ENCODE peak calls at places on chromosome 4, in four cellular contexts. One of them, this sample, is unnamed.

GRCh38 chr4:9762823-9763475 is 18.5 kb upstream of the DRD5 start:
- DNase-seq in effector memory CD4-positive, alpha-beta T cell: no peak
- DNase-seq in heart left ventricle: no peak
- DNase-seq in left ventricle myocardium inferior: no peak
- DNase-seq in this sample: peak

GRCh38 chr4:62896721-62897120 is 1512.5 kb downstream of the TECRL start:
- DNase-seq in heart left ventricle: no peak
- DNase-seq in left ventricle myocardium inferior: no peak
- DNase-seq in effector memory CD4-positive, alpha-beta T cell: no peak
- DNase-seq in this sample: no peak

GRCh38 chr4:8688041-8688907 is 95.7 kb downstream of the CPZ start:
- DNase-seq in left ventricle myocardium inferior: no peak
- DNase-seq in heart left ventricle: peak
- DNase-seq in effector memory CD4-positive, alpha-beta T cell: no peak
- DNase-seq in this sample: peak

GRCh38 chr4:184792950-184793555 is 32.7 kb downstream of the ACSL1 start:
- DNase-seq in effector memory CD4-positive, alpha-beta T cell: no peak
- DNase-seq in left ventricle myocardium inferior: no peak
- DNase-seq in heart left ventricle: no peak
- DNase-seq in this sample: peak

GRCh38 chr4:138758876-138759275 is 256.7 kb upstream of the NOCT start:
- DNase-seq in heart left ventricle: no peak
- DNase-seq in effector memory CD4-positive, alpha-beta T cell: no peak
- DNase-seq in left ventricle myocardium inferior: no peak
- DNase-seq in this sample: no peak

GRCh38 chr4:47907247-47907646 is 7.1 kb downstream of the NFXL1 start:
- DNase-seq in effector memory CD4-positive, alpha-beta T cell: no peak
- DNase-seq in left ventricle myocardium inferior: no peak
- DNase-seq in heart left ventricle: no peak
- DNase-seq in this sample: peak

GRCh38 chr4:42501624-42502401 is 104.5 kb downstream of the SHISA3 start:
- DNase-seq in heart left ventricle: no peak
- DNase-seq in left ventricle myocardium inferior: no peak
- DNase-seq in effector memory CD4-positive, alpha-beta T cell: no peak
- DNase-seq in this sample: peak

GRCh38 chr4:81472249-81473085 is 760 bp upstream of the RASGEF1B start:
- DNase-seq in heart left ventricle: no peak
- DNase-seq in left ventricle myocardium inferior: peak
- DNase-seq in effector memory CD4-positive, alpha-beta T cell: peak
- DNase-seq in this sample: peak

GRCh38 chr4:7973545-7973981 is 33.9 kb upstream of the AFAP1 start:
- DNase-seq in heart left ventricle: peak
- DNase-seq in left ventricle myocardium inferior: no peak
- DNase-seq in effector memory CD4-positive, alpha-beta T cell: no peak
- DNase-seq in this sample: peak

GRCh38 chr4:146062325-146062715 is 113.2 kb upstream of the LSM6 start:
- DNase-seq in heart left ventricle: no peak
- DNase-seq in effector memory CD4-positive, alpha-beta T cell: no peak
- DNase-seq in left ventricle myocardium inferior: no peak
- DNase-seq in this sample: no peak

GRCh38 chr4:11805837-11806236 is 377.1 kb upstream of the HS3ST1 start:
- DNase-seq in effector memory CD4-positive, alpha-beta T cell: no peak
- DNase-seq in left ventricle myocardium inferior: no peak
- DNase-seq in heart left ventricle: no peak
- DNase-seq in this sample: peak

GRCh38 chr4:36196145-36196925 is 48.0 kb downstream of the ARAP2 start:
- DNase-seq in heart left ventricle: no peak
- DNase-seq in left ventricle myocardium inferior: no peak
- DNase-seq in effector memory CD4-positive, alpha-beta T cell: no peak
- DNase-seq in this sample: no peak

GRCh38 chr4:152588869-152589268 is 53.0 kb upstream of the FBXW7 start:
- DNase-seq in heart left ventricle: no peak
- DNase-seq in effector memory CD4-positive, alpha-beta T cell: no peak
- DNase-seq in left ventricle myocardium inferior: no peak
- DNase-seq in this sample: no peak

GRCh38 chr4:126489826-126490463 is 1142.8 kb upstream of the INTU start:
- DNase-seq in left ventricle myocardium inferior: no peak
- DNase-seq in heart left ventricle: peak
- DNase-seq in effector memory CD4-positive, alpha-beta T cell: no peak
- DNase-seq in this sample: no peak

GRCh38 chr4:168092176-168092712 is at the start of gene ANXA10:
- DNase-seq in effector memory CD4-positive, alpha-beta T cell: no peak
- DNase-seq in left ventricle myocardium inferior: no peak
- DNase-seq in heart left ventricle: no peak
- DNase-seq in this sample: no peak

GRCh38 chr4:6562931-6563901 is 11.8 kb upstream of the MAN2B2 start:
- DNase-seq in left ventricle myocardium inferior: no peak
- DNase-seq in heart left ventricle: no peak
- DNase-seq in effector memory CD4-positive, alpha-beta T cell: no peak
- DNase-seq in this sample: no peak

GRCh38 chr4:89754531-89754930 is 82.4 kb downstream of the SNCA start:
- DNase-seq in left ventricle myocardium inferior: no peak
- DNase-seq in effector memory CD4-positive, alpha-beta T cell: no peak
- DNase-seq in heart left ventricle: no peak
- DNase-seq in this sample: no peak

GRCh38 chr4:176238819-176239218 is 30.2 kb downstream of the ASB5 start:
- DNase-seq in left ventricle myocardium inferior: no peak
- DNase-seq in heart left ventricle: no peak
- DNase-seq in effector memory CD4-positive, alpha-beta T cell: no peak
- DNase-seq in this sample: peak

GRCh38 chr4:2069986-2070385 is 10.9 kb downstream of the NAT8L start:
- DNase-seq in heart left ventricle: peak
- DNase-seq in left ventricle myocardium inferior: no peak
- DNase-seq in effector memory CD4-positive, alpha-beta T cell: no peak
- DNase-seq in this sample: no peak

GRCh38 chr4:16995451-16995850 is 97.0 kb upstream of the LDB2 start:
- DNase-seq in left ventricle myocardium inferior: no peak
- DNase-seq in effector memory CD4-positive, alpha-beta T cell: no peak
- DNase-seq in heart left ventricle: no peak
- DNase-seq in this sample: no peak

GRCh38 chr4:110195561-110196205 is 2.7 kb downstream of the ELOVL6 start:
- DNase-seq in effector memory CD4-positive, alpha-beta T cell: no peak
- DNase-seq in left ventricle myocardium inferior: no peak
- DNase-seq in heart left ventricle: no peak
- DNase-seq in this sample: peak

GRCh38 chr4:177492022-177492421 is 49.8 kb upstream of the AGA start:
- DNase-seq in effector memory CD4-positive, alpha-beta T cell: no peak
- DNase-seq in left ventricle myocardium inferior: no peak
- DNase-seq in heart left ventricle: no peak
- DNase-seq in this sample: no peak

GRCh38 chr4:21304061-21304541 is 603.8 kb downstream of the PACRGL start:
- DNase-seq in left ventricle myocardium inferior: no peak
- DNase-seq in effector memory CD4-positive, alpha-beta T cell: no peak
- DNase-seq in heart left ventricle: no peak
- DNase-seq in this sample: no peak

GRCh38 chr4:11623726-11624037 is 195.0 kb upstream of the HS3ST1 start:
- DNase-seq in heart left ventricle: no peak
- DNase-seq in left ventricle myocardium inferior: peak
- DNase-seq in effector memory CD4-positive, alpha-beta T cell: no peak
- DNase-seq in this sample: peak

GRCh38 chr4:148980782-148981181 is 538.6 kb upstream of the NR3C2 start:
- DNase-seq in heart left ventricle: no peak
- DNase-seq in left ventricle myocardium inferior: no peak
- DNase-seq in effector memory CD4-positive, alpha-beta T cell: no peak
- DNase-seq in this sample: no peak

GRCh38 chr4:117898496-117898895 is 135.8 kb upstream of the NDST3 start:
- DNase-seq in heart left ventricle: no peak
- DNase-seq in left ventricle myocardium inferior: no peak
- DNase-seq in effector memory CD4-positive, alpha-beta T cell: no peak
- DNase-seq in this sample: no peak

GRCh38 chr4:112183252-112183651 is 38.0 kb downstream of the FAM241A start:
- DNase-seq in left ventricle myocardium inferior: no peak
- DNase-seq in effector memory CD4-positive, alpha-beta T cell: no peak
- DNase-seq in heart left ventricle: no peak
- DNase-seq in this sample: peak

GRCh38 chr4:4754641-4755040 is 104.8 kb upstream of the MSX1 start:
- DNase-seq in left ventricle myocardium inferior: no peak
- DNase-seq in heart left ventricle: no peak
- DNase-seq in effector memory CD4-positive, alpha-beta T cell: no peak
- DNase-seq in this sample: no peak

GRCh38 chr4:138773321-138773720 is 242.3 kb upstream of the NOCT start:
- DNase-seq in effector memory CD4-positive, alpha-beta T cell: no peak
- DNase-seq in left ventricle myocardium inferior: no peak
- DNase-seq in heart left ventricle: no peak
- DNase-seq in this sample: no peak

GRCh38 chr4:92047209-92047877 is 256.4 kb upstream of the GRID2 start:
- DNase-seq in left ventricle myocardium inferior: no peak
- DNase-seq in effector memory CD4-positive, alpha-beta T cell: no peak
- DNase-seq in heart left ventricle: no peak
- DNase-seq in this sample: peak

DNA sequence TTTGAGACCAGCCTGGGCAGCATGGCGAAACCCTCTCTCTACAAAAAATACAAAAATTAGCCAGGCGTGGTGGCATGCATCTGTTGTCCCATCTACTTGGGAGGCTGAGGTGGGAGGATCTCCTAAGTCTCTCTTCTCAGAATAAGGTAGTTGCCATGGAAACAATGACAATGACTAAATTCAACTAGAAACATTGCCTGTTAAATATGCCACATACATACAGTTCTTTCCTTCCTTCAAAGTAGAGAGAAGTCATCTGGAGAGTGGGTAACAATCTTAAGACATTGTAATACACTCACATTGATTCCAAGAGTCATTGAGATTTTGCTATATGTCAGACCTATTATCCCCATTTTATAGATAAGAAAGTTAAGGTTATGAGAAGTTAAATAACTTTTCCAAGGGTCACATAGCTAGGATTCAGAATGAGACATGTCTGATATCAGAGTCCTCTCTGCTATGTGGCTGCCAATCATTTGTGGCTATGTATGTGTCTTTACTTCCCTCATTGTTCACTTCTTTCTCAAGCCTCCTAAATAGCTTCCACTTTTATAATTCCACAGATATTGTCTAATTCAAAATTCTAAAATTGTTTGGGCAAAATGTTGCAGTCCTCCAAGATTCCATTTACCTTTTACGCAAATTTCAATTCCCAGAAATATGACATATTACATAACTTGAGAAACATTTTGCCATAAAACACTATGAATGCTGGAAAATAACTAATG is 37.2 kb upstream of the RAPGEF2 start:
- DNase-seq in effector memory CD4-positive, alpha-beta T cell: no peak
- DNase-seq in left ventricle myocardium inferior: no peak
- DNase-seq in heart left ventricle: no peak
- DNase-seq in this sample: no peak
- H3K4me3 ChIP-seq in effector memory CD4-positive, alpha-beta T cell: no peak
- H3K4me3 ChIP-seq in left ventricle myocardium inferior: no peak
- H3K4me3 ChIP-seq in heart left ventricle: no peak
- H3K4me3 ChIP-seq in this sample: no peak

DNA sequence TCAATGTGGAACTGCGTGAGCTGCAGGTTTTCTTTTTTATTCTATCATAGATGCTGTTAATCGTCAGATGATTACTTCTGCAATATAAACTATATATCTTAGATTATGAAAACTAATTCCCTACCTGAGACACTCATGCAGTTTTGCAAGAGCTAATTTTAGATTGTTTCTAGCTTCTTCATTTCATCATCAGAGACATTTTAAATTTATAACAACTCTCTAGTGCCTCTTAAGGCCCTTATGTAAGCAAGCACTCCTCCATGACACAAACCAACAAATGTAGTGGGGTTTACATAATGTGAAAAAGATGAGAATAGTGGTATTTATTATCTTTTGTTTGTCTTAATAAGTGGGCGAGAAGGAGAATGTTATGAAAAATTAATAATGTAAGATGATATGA is 170.2 kb upstream of the ETNPPL start:
- DNase-seq in left ventricle myocardium inferior: no peak
- DNase-seq in effector memory CD4-positive, alpha-beta T cell: no peak
- DNase-seq in heart left ventricle: no peak
- DNase-seq in this sample: no peak
- H3K4me3 ChIP-seq in left ventricle myocardium inferior: no peak
- H3K4me3 ChIP-seq in effector memory CD4-positive, alpha-beta T cell: no peak
- H3K4me3 ChIP-seq in heart left ventricle: no peak
- H3K4me3 ChIP-seq in this sample: no peak

DNA sequence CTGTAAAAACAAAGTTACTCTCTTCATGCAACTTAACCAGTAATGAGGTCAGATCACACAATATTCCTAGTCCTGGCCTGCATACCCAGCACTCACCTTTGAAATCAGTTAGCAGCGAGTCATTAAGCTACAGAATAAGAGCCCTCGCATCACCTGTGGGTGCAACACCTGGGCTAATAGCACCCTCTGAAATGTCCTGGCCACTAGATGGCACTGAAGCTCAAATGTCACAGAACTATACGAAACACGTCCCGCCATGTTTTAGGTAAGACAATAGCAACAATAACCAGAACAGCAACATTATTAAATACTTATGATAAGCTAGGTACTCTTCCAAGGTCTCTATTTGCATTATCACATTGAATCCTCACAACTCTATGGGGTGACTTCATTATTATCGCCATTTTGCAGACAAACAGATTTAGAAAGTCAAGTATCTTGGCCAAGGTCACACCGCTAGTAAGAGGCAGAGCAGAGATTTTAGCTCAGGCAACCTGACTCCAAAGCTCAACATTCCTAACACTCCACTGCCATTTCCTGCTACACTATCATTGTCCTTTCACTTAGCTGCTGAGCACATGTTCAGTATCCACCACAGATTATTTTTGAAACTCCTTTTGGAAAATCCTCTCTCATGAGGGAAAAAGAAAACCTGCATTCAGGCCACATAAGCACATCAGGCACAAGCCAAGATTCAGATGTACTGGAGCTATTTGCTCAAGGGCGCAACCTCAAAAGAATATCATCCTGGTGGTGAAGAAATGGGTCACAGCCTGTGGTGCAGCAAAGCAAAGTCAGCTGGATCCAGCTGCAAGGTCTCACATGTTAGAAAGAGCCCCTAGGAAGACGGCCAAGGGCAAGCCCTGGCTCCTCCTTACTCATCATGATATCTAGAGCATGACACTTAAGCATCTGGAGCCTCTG is 59.5 kb upstream of the KDR start:
- DNase-seq in left ventricle myocardium inferior: peak
- DNase-seq in effector memory CD4-positive, alpha-beta T cell: no peak
- DNase-seq in heart left ventricle: no peak
- DNase-seq in this sample: peak
- H3K4me3 ChIP-seq in left ventricle myocardium inferior: no peak
- H3K4me3 ChIP-seq in effector memory CD4-positive, alpha-beta T cell: no peak
- H3K4me3 ChIP-seq in heart left ventricle: no peak
- H3K4me3 ChIP-seq in this sample: no peak

GRCh38 chr4:39029752-39030694 is 2.2 kb downstream of the TMEM156 start:
- DNase-seq in effector memory CD4-positive, alpha-beta T cell: no peak
- DNase-seq in heart left ventricle: no peak
- DNase-seq in left ventricle myocardium inferior: no peak
- DNase-seq in this sample: peak

GRCh38 chr4:39026096-39026495 is 6.1 kb downstream of the TMEM156 start:
- DNase-seq in left ventricle myocardium inferior: no peak
- DNase-seq in heart left ventricle: no peak
- DNase-seq in effector memory CD4-positive, alpha-beta T cell: no peak
- DNase-seq in this sample: no peak

GRCh38 chr4:39025552-39026085 is 6.6 kb downstream of the TMEM156 start:
- DNase-seq in effector memory CD4-positive, alpha-beta T cell: no peak
- DNase-seq in left ventricle myocardium inferior: no peak
- DNase-seq in heart left ventricle: no peak
- DNase-seq in this sample: peak

GRCh38 chr4:39032218-39033085 is at the start of gene TMEM156:
- DNase-seq in effector memory CD4-positive, alpha-beta T cell: no peak
- DNase-seq in left ventricle myocardium inferior: no peak
- DNase-seq in heart left ventricle: no peak
- DNase-seq in this sample: peak

GRCh38 chr4:39030726-39031125 is 1.5 kb downstream of the TMEM156 start:
- DNase-seq in left ventricle myocardium inferior: no peak
- DNase-seq in effector memory CD4-positive, alpha-beta T cell: no peak
- DNase-seq in heart left ventricle: no peak
- DNase-seq in this sample: peak
- H3K4me3 ChIP-seq in left ventricle myocardium inferior: no peak
- H3K4me3 ChIP-seq in effector memory CD4-positive, alpha-beta T cell: peak
- H3K4me3 ChIP-seq in heart left ventricle: peak
- H3K4me3 ChIP-seq in this sample: peak

This sample was measured in choroid plexus epithelial cell.